ENCODE peak calls at places on chromosomes 5 and 9, in seven cellular contexts. P, O, V, X, S, C and G are unnamed samples.

GRCh38 chr9:70470050-70471015 is 55.9 kb upstream of the KLF9 start:
- DNase-seq in P (no peak), O (no peak), V (no peak), X (no peak), S (no peak), C (no peak), G (peak)

GRCh38 chr5:543755-544674 is 19.8 kb upstream of the SLC9A3 start:
- DNase-seq in P (no peak), O (no peak), V (no peak), X (peak), S (no peak), C (no peak), G (no peak)

GRCh38 chr5:39191216-39191615 is 28.1 kb downstream of the FYB1 start:
- DNase-seq in P (no peak), O (no peak), V (no peak), X (no peak), S (no peak), C (no peak), G (no peak)

GRCh38 chr5:10702040-10702629 is 58.9 kb downstream of the DAP start:
- DNase-seq in P (peak), O (peak), V (no peak), X (no peak), S (peak), C (peak), G (peak)

GRCh38 chr5:181042036-181042435 is 2.0 kb downstream of the BTNL9 start:
- DNase-seq in P (no peak), O (no peak), V (no peak), X (no peak), S (no peak), C (no peak), G (no peak)

GRCh38 chr5:126007841-126008240 is 415.4 kb upstream of the GRAMD2B start:
- DNase-seq in P (no peak), O (peak), V (no peak), X (no peak), S (peak), C (peak), G (peak)

GRCh38 chr9:127528407-127529251 is 77.3 kb downstream of the LRSAM1 start:
- DNase-seq in P (no peak), O (no peak), V (no peak), X (no peak), S (no peak), C (no peak), G (no peak)

GRCh38 chr9:88706193-88707112 is 171.5 kb downstream of the NXNL2 start:
- DNase-seq in P (no peak), O (no peak), V (no peak), X (peak), S (no peak), C (no peak), G (no peak)